ENCODE peak calls at places on chromosome 1, in eight cellular contexts. N is aorta; L is heart left ventricle; A is HepG2; X is stimulated activated naive CD8-positive, alpha-beta T cell treated with anti-CD3 and anti-CD28 coated beads, Interleukin-15, Interleukin-2, amounts not matched to agents 100 U/mL and 50 U/mL, for 24 hours; Y is CD4-positive, CD25-positive, alpha-beta regulatory T cell; F is HCT116; B is upper lobe of right lung. U is an unnamed sample.

GRCh38 chr1:20634065-20634593 is 871 bp downstream of the PINK1 start:
- ATAC-seq in A (peak), F (peak), L (no peak), B (no peak), X (no peak), N (no peak), Y (peak), U (no peak)

GRCh38 chr1:247241687-247242086 is 14.2 kb upstream of the VN1R5 start:
- ATAC-seq in Y (no peak), X (no peak), B (no peak), F (no peak), N (no peak), A (no peak), L (no peak), U (no peak)

GRCh38 chr1:147890177-147890790 is 12.3 kb upstream of the GJA8 start:
- ATAC-seq in X (peak), B (peak), N (peak), F (peak), L (peak), Y (peak), A (peak), U (peak)

GRCh38 chr1:236604218-236605029 is at the start of gene HEATR1:
- ATAC-seq in L (peak), N (peak), F (peak), Y (peak), X (peak), B (peak), A (peak), U (peak)

GRCh38 chr1:172719066-172719627 is 60.2 kb downstream of the FASLG start:
- ATAC-seq in X (no peak), B (no peak), N (no peak), L (no peak), Y (no peak), F (peak), A (no peak), U (no peak)

GRCh38 chr1:66353207-66353606 is 180.7 kb upstream of the SGIP1 start:
- ATAC-seq in A (no peak), Y (no peak), F (no peak), B (no peak), L (no peak), X (no peak), N (no peak), U (no peak)

GRCh38 chr1:211420389-211420788 is 71.6 kb downstream of the RD3 start:
- ATAC-seq in A (no peak), L (no peak), Y (no peak), F (peak), N (no peak), X (peak), B (no peak), U (no peak)

GRCh38 chr1:233279971-233280370 is 15.6 kb downstream of the PCNX2 start:
- ATAC-seq in N (no peak), Y (no peak), A (no peak), X (no peak), L (no peak), B (no peak), F (no peak), U (no peak)

GRCh38 chr1:200478239-200478623 is 68.4 kb upstream of the ZNF281 start:
- ATAC-seq in N (no peak), Y (no peak), A (no peak), X (no peak), B (no peak), F (no peak), L (no peak), U (no peak)

GRCh38 chr1:177865807-177866206 is 104.1 kb downstream of the SEC16B start:
- ATAC-seq in A (no peak), B (no peak), Y (no peak), F (no peak), X (no peak), N (no peak), L (no peak), U (no peak)

GRCh38 chr1:53295746-53296722 is 31.8 kb downstream of the LRP8 start:
- ATAC-seq in F (no peak), X (no peak), A (no peak), L (no peak), B (peak), Y (peak), N (no peak), U (peak)

GRCh38 chr1:213934642-213935041 is 53.1 kb upstream of the PROX1 start:
- ATAC-seq in A (no peak), Y (no peak), L (peak), B (peak), X (no peak), N (no peak), F (no peak), U (no peak)

U was measured in stimulated activated memory B cell treated with anti-CD40 and anti-IgM and Interleukin-4, amounts not matched to agents 10 μg/mL and 1 μg/mL and 100 μg/mL, for 72 hours.